ENCODE peak calls at places on chromosome 1, in eight cellular contexts. One of them, this sample, is unnamed.

GRCh38 chr1:99919221-99919620 is 50.6 kb upstream of the SLC35A3 start:
- DNase-seq in tibial nerve: no peak
- DNase-seq in tibial artery: no peak
- DNase-seq in brain microvascular endothelial cell: no peak
- DNase-seq in CD8-positive, alpha-beta T cell: no peak
- DNase-seq in neural progenitor cell: no peak
- DNase-seq in ovary: no peak
- DNase-seq in GM12878: no peak
- DNase-seq in this sample: no peak

GRCh38 chr1:47758341-47759237 is 238.6 kb downstream of the TRABD2B start:
- DNase-seq in neural progenitor cell: no peak
- DNase-seq in ovary: no peak
- DNase-seq in GM12878: no peak
- DNase-seq in tibial nerve: peak; percentile 31
- DNase-seq in brain microvascular endothelial cell: peak; percentile 86
- DNase-seq in tibial artery: peak; percentile 78
- DNase-seq in CD8-positive, alpha-beta T cell: no peak
- DNase-seq in this sample: peak; percentile 12

GRCh38 chr1:197692965-197693364 is 82.3 kb downstream of the DENND1B start:
- DNase-seq in brain microvascular endothelial cell: no peak
- DNase-seq in neural progenitor cell: no peak
- DNase-seq in tibial nerve: no peak
- DNase-seq in GM12878: no peak
- DNase-seq in tibial artery: no peak
- DNase-seq in ovary: no peak
- DNase-seq in CD8-positive, alpha-beta T cell: no peak
- DNase-seq in this sample: no peak

GRCh38 chr1:62849031-62849430 is 65.1 kb downstream of the ATG4C start:
- DNase-seq in tibial nerve: no peak
- DNase-seq in CD8-positive, alpha-beta T cell: no peak
- DNase-seq in GM12878: no peak
- DNase-seq in brain microvascular endothelial cell: no peak
- DNase-seq in tibial artery: no peak
- DNase-seq in ovary: no peak
- DNase-seq in neural progenitor cell: peak; percentile 10
- DNase-seq in this sample: peak; percentile 20

GRCh38 chr1:42439940-42440339 is 15.9 kb downstream of the ZMYND12 start:
- DNase-seq in CD8-positive, alpha-beta T cell: no peak
- DNase-seq in ovary: no peak
- DNase-seq in tibial nerve: no peak
- DNase-seq in brain microvascular endothelial cell: peak; percentile 48
- DNase-seq in tibial artery: no peak
- DNase-seq in GM12878: no peak
- DNase-seq in neural progenitor cell: no peak
- DNase-seq in this sample: no peak

GRCh38 chr1:8422439-8423133 is 104.7 kb downstream of the SLC45A1 start:
- DNase-seq in tibial nerve: no peak
- DNase-seq in CD8-positive, alpha-beta T cell: no peak
- DNase-seq in ovary: peak; percentile 50
- DNase-seq in neural progenitor cell: peak; percentile 61
- DNase-seq in GM12878: no peak
- DNase-seq in tibial artery: peak; percentile 37
- DNase-seq in brain microvascular endothelial cell: peak; percentile 18
- DNase-seq in this sample: peak; percentile 51

GRCh38 chr1:100868364-100868995 is 26.2 kb downstream of the EXTL2 start:
- DNase-seq in tibial nerve: no peak
- DNase-seq in brain microvascular endothelial cell: no peak
- DNase-seq in GM12878: no peak
- DNase-seq in CD8-positive, alpha-beta T cell: no peak
- DNase-seq in tibial artery: no peak
- DNase-seq in neural progenitor cell: peak; percentile 39
- DNase-seq in ovary: no peak
- DNase-seq in this sample: no peak

GRCh38 chr1:91076834-91077233 is 55.0 kb upstream of the ZNF644 start:
- DNase-seq in ovary: no peak
- DNase-seq in CD8-positive, alpha-beta T cell: no peak
- DNase-seq in tibial artery: no peak
- DNase-seq in neural progenitor cell: no peak
- DNase-seq in brain microvascular endothelial cell: no peak
- DNase-seq in GM12878: no peak
- DNase-seq in tibial nerve: no peak
- DNase-seq in this sample: no peak

GRCh38 chr1:5905431-5905830 is 86.8 kb downstream of the NPHP4 start:
- DNase-seq in brain microvascular endothelial cell: no peak
- DNase-seq in CD8-positive, alpha-beta T cell: no peak
- DNase-seq in tibial artery: no peak
- DNase-seq in neural progenitor cell: no peak
- DNase-seq in tibial nerve: peak; percentile 1
- DNase-seq in ovary: no peak
- DNase-seq in GM12878: no peak
- DNase-seq in this sample: peak; percentile 16

GRCh38 chr1:241963722-241964121 is 6.2 kb downstream of the BECN2 start:
- DNase-seq in neural progenitor cell: no peak
- DNase-seq in GM12878: no peak
- DNase-seq in CD8-positive, alpha-beta T cell: no peak
- DNase-seq in tibial nerve: no peak
- DNase-seq in ovary: no peak
- DNase-seq in brain microvascular endothelial cell: no peak
- DNase-seq in tibial artery: no peak
- DNase-seq in this sample: no peak

GRCh38 chr1:156122519-156123355 is 8.2 kb downstream of the LMNA start:
- DNase-seq in GM12878: no peak
- DNase-seq in brain microvascular endothelial cell: peak; percentile 90
- DNase-seq in tibial artery: peak; percentile 90
- DNase-seq in tibial nerve: no peak
- DNase-seq in neural progenitor cell: peak; percentile 29
- DNase-seq in CD8-positive, alpha-beta T cell: no peak
- DNase-seq in ovary: peak; percentile 94
- DNase-seq in this sample: peak; percentile 52

GRCh38 chr1:161196521-161197451 is 2.1 kb downstream of the ADAMTS4 start:
- DNase-seq in tibial artery: no peak
- DNase-seq in neural progenitor cell: peak; percentile 71
- DNase-seq in GM12878: no peak
- DNase-seq in tibial nerve: no peak
- DNase-seq in ovary: peak; percentile 61
- DNase-seq in brain microvascular endothelial cell: peak; percentile 53
- DNase-seq in CD8-positive, alpha-beta T cell: no peak
- DNase-seq in this sample: peak; percentile 65
- H3K4me3 ChIP-seq in tibial artery: peak overlapping the region; percentile 32
- H3K4me3 ChIP-seq in neural progenitor cell: peak overlapping the region; percentile 11
- H3K4me3 ChIP-seq in GM12878: no peak overlapping the region
- H3K4me3 ChIP-seq in tibial nerve: peak overlapping the region; percentile 25
- H3K4me3 ChIP-seq in ovary: peak overlapping the region; percentile 44
- H3K4me3 ChIP-seq in brain microvascular endothelial cell: peak overlapping the region; percentile 55
- H3K4me3 ChIP-seq in CD8-positive, alpha-beta T cell: no peak overlapping the region
- H3K4me3 ChIP-seq in this sample: peak overlapping the region; percentile 30

DNA sequence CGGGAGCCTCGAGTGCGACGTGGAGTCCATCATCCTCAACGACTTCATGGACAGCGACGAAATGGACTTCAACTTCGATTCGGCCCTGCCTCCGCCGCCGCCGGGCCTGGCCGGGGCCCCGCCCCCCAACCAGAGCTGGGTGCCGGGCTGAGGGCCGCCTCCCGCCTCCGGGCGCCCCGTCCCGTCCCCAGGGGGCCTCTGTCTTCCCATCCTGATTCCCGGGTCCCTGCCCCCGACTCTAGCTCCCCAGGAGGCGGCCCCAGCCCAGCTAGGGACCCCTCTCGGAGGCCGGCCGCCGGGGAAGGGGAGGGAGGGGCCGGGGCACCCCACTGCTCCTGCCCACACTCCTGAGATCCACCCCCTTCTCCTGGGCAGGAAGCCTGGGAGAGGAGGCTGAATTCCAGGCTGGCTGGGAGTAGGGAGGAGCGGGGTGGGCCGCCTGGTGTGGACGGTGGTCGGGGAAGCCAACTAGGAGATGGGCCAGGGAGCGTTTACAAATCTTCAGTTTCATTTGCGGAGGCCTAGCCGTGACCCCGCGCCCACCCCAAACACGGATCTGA is 21.4 kb downstream of the FOXO6 start:
- DNase-seq in tibial artery: peak; percentile 61
- DNase-seq in GM12878: no peak
- DNase-seq in CD8-positive, alpha-beta T cell: no peak
- DNase-seq in ovary: peak; percentile 77
- DNase-seq in tibial nerve: peak; percentile 45
- DNase-seq in neural progenitor cell: peak; percentile 50
- DNase-seq in brain microvascular endothelial cell: no peak
- DNase-seq in this sample: peak; percentile 93
- H3K4me3 ChIP-seq in tibial artery: peak overlapping the region; percentile 77
- H3K4me3 ChIP-seq in GM12878: peak overlapping the region; percentile 41
- H3K4me3 ChIP-seq in CD8-positive, alpha-beta T cell: peak overlapping the region; percentile 37
- H3K4me3 ChIP-seq in ovary: peak overlapping the region; percentile 51
- H3K4me3 ChIP-seq in tibial nerve: peak overlapping the region; percentile 55
- H3K4me3 ChIP-seq in neural progenitor cell: peak overlapping the region; percentile 52
- H3K4me3 ChIP-seq in brain microvascular endothelial cell: peak overlapping the region; percentile 27
- H3K4me3 ChIP-seq in this sample: peak overlapping the region; percentile 65

GRCh38 chr1:11691928-11692711 is 610 bp downstream of the DRAXIN start:
- DNase-seq in ovary: no peak
- DNase-seq in brain microvascular endothelial cell: no peak
- DNase-seq in neural progenitor cell: peak; percentile 55
- DNase-seq in tibial nerve: no peak
- DNase-seq in CD8-positive, alpha-beta T cell: no peak
- DNase-seq in tibial artery: no peak
- DNase-seq in GM12878: no peak
- DNase-seq in this sample: peak; percentile 81
- H3K4me3 ChIP-seq in ovary: no peak overlapping the region
- H3K4me3 ChIP-seq in brain microvascular endothelial cell: no peak overlapping the region
- H3K4me3 ChIP-seq in neural progenitor cell: peak overlapping the region; percentile 97
- H3K4me3 ChIP-seq in tibial nerve: no peak overlapping the region
- H3K4me3 ChIP-seq in CD8-positive, alpha-beta T cell: peak overlapping the region; percentile 0
- H3K4me3 ChIP-seq in tibial artery: no peak overlapping the region
- H3K4me3 ChIP-seq in GM12878: no peak overlapping the region
- H3K4me3 ChIP-seq in this sample: peak overlapping the region; percentile 94

DNA sequence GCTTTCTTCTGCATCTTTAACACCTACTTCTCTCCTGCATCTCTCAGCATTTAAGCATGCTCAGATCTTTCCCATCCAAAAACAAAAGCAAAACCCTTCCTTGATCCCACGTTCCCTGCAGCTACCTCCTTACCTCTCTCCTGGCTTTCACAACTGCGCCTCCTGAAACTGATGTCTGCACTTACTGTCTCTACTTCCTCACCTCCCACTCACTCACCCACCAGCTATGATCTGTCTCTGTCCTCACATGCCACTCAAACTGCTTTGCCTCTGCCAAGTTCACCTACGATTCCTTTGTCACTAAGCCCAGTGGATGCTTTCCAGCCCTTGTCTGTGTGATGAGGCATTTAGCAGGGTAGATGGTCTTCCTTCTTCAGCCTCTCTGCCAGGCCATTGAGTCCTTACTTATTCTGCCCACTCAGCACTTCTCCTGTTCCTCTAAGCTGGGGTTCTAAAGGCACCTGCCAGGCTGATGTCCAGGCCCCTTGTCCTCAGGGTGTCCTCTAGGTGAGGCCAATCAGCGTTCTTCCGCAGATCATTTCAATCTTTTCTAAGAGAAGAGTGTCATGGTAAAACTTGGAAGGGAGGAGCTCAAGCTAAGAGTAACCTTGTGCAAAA is 10.0 kb upstream of the GJB3 start:
- DNase-seq in GM12878: no peak
- DNase-seq in tibial nerve: no peak
- DNase-seq in neural progenitor cell: no peak
- DNase-seq in ovary: no peak
- DNase-seq in brain microvascular endothelial cell: no peak
- DNase-seq in CD8-positive, alpha-beta T cell: no peak
- DNase-seq in tibial artery: no peak
- DNase-seq in this sample: no peak
- H3K4me3 ChIP-seq in GM12878: no peak overlapping the region
- H3K4me3 ChIP-seq in tibial nerve: no peak overlapping the region
- H3K4me3 ChIP-seq in neural progenitor cell: no peak overlapping the region
- H3K4me3 ChIP-seq in ovary: no peak overlapping the region
- H3K4me3 ChIP-seq in brain microvascular endothelial cell: no peak overlapping the region
- H3K4me3 ChIP-seq in CD8-positive, alpha-beta T cell: no peak overlapping the region
- H3K4me3 ChIP-seq in tibial artery: no peak overlapping the region
- H3K4me3 ChIP-seq in this sample: no peak overlapping the region